ENCODE peak calls at places on chromosome 12, in six cellular contexts. O, A, N, L, G and S are unnamed samples.

GRCh38 chr12:99704036-99704435 is 56.5 kb downstream of the GARIN6 start:
- DNase-seq in A (no peak), G (no peak), L (no peak), N (no peak), O (no peak), S (no peak)

GRCh38 chr12:50174971-50175715 is 8.0 kb upstream of the CERS5 start:
- DNase-seq in N (no peak), A (peak), L (peak), G (peak), O (peak), S (no peak)

GRCh38 chr12:82873309-82873708 is 186.6 kb downstream of the TMTC2 start:
- DNase-seq in G (no peak), O (no peak), L (no peak), A (no peak), N (no peak), S (no peak)

GRCh38 chr12:129887047-129887568 is 16.7 kb downstream of the TMEM132D start:
- DNase-seq in G (peak), A (no peak), N (no peak), L (no peak), O (no peak), S (no peak)

GRCh38 chr12:105696-106095 is 39.1 kb downstream of the IQSEC3 start:
- DNase-seq in L (no peak), G (no peak), O (no peak), N (no peak), A (no peak), S (no peak)

GRCh38 chr12:69639400-69640016 is 28.8 kb upstream of the LRRC10 start:
- DNase-seq in N (peak), L (peak), G (peak), A (peak), O (peak), S (no peak)

GRCh38 chr12:63995512-63995911 is 151.0 kb downstream of the SRGAP1 start:
- DNase-seq in O (no peak), L (no peak), N (no peak), A (no peak), G (peak), S (no peak)

GRCh38 chr12:4421590-4422031 is 24.0 kb downstream of the FGF6 start:
- DNase-seq in N (no peak), O (peak), A (peak), L (peak), G (peak), S (no peak)

GRCh38 chr12:56713345-56713744 is 11.8 kb downstream of the NACA start:
- DNase-seq in G (peak), A (no peak), N (no peak), L (no peak), O (no peak), S (no peak)

GRCh38 chr12:6384499-6385436 is 806 bp downstream of the LTBR start:
- DNase-seq in A (no peak), L (no peak), N (peak), G (no peak), O (no peak), S (no peak)

GRCh38 chr12:1630081-1630826 is 1.2 kb downstream of the WNT5B start:
- DNase-seq in N (peak), A (no peak), L (no peak), O (no peak), G (no peak), S (no peak)

GRCh38 chr12:109760930-109761630 is 47.5 kb downstream of the FAM222A start:
- DNase-seq in O (no peak), L (no peak), A (no peak), G (no peak), N (peak), S (no peak)

GRCh38 chr12:6936642-6937480 is 6.8 kb upstream of the RNU7-1 start:
- DNase-seq in O (no peak), A (no peak), N (peak), G (no peak), L (no peak), S (no peak)

GRCh38 chr12:46487567-46488131 is 115.1 kb upstream of the SLC38A2 start:
- DNase-seq in L (no peak), A (no peak), O (no peak), N (no peak), G (no peak), S (no peak)

GRCh38 chr12:107125833-107126232 is 32.5 kb upstream of the CRY1 start:
- DNase-seq in N (no peak), A (no peak), G (no peak), O (no peak), L (no peak), S (no peak)

GRCh38 chr12:124457287-124458219 is 109.9 kb downstream of the NCOR2 start:
- DNase-seq in N (peak), L (peak), G (no peak), A (peak), O (no peak), S (peak)

GRCh38 chr12:72677187-72677586 is 405.0 kb downstream of the TRHDE start:
- DNase-seq in A (no peak), O (no peak), L (no peak), G (no peak), N (no peak), S (peak)

GRCh38 chr12:112148031-112148513 is 22.7 kb downstream of the TRAFD1 start:
- DNase-seq in N (no peak), L (no peak), G (peak), A (peak), O (no peak), S (peak)

GRCh38 chr12:43291516-43291915 is 260.5 kb downstream of the ADAMTS20 start:
- DNase-seq in O (no peak), L (no peak), G (peak), N (no peak), A (peak), S (no peak)

GRCh38 chr12:111482464-111482863 is 76.7 kb downstream of the SH2B3 start:
- DNase-seq in G (no peak), O (no peak), A (no peak), L (no peak), N (no peak), S (no peak)

GRCh38 chr12:26331960-26332359 is 136.6 kb downstream of the SSPN start:
- DNase-seq in A (no peak), G (no peak), O (no peak), L (no peak), N (no peak), S (no peak)

GRCh38 chr12:22276313-22276712 is 58.2 kb downstream of the ST8SIA1 start:
- DNase-seq in O (no peak), L (no peak), G (no peak), N (no peak), A (no peak), S (no peak)
- H3K4me3 ChIP-seq in O (no peak), L (no peak), G (no peak), N (no peak), A (no peak), S (no peak)

GRCh38 chr12:65986047-65986446 is 144.5 kb downstream of the LLPH start:
- DNase-seq in L (no peak), G (no peak), O (no peak), A (no peak), N (no peak), S (no peak)
- TF ChIP-seq CTCF in L (no peak), G (no peak), O (peak), A (no peak), N (no peak), S (no peak)

DNA sequence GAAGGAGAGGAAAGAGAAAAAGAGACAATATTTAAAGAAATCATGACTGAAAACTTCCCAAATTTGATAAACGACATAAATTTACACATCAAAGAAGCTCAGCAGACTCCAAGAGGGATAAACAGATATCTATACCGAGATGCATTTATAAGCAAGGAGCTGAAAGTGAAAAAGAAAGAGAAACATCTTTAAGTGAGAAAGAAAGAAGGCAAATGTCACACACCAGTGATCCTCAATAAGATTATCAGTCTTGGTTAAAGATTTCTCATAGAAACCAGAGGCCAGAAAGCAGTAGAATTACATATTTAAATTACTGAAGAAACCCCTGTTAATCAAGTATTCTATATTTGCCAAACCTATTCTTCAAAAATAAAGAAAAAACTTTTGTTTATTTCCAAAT is 424.2 kb downstream of the SLC16A7 start:
- DNase-seq in O (no peak), G (no peak), L (no peak), N (no peak), A (no peak), S (no peak)
- H3K4me3 ChIP-seq in O (no peak), G (no peak), L (no peak), N (no peak), A (no peak), S (no peak)

DNA sequence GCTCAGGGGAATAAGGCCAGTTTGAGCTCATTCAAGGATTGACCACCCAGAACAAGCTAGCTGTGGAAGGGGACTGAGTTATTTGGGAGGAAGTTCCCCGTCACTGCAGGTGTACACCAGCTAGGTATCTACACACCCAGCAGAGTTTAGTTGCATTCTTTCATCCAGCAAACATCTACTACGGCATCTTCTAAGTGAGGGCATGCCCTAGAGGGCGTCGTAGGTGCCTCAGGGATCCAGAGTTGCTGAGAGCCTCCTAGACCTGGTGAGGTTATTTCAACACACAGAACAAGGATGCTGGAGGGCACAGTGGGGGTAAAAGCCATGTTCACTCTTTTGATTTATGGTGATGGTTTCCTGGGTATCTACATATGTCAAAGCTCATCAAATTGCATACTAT is 149.6 kb downstream of the KSR2 start:
- DNase-seq in N (no peak), O (no peak), L (no peak), A (no peak), G (no peak), S (no peak)
- TF ChIP-seq CTCF in N (no peak), O (no peak), L (no peak), A (no peak), G (no peak), S (no peak)

GRCh38 chr12:122063691-122064033 is 14.9 kb upstream of the MLXIP start:
- DNase-seq in A (no peak), N (peak), O (no peak), G (no peak), L (no peak), S (no peak)
- H3K4me3 ChIP-seq in A (no peak), N (no peak), O (peak), G (no peak), L (no peak), S (no peak)

GRCh38 chr12:105466231-105466900 is 135.9 kb downstream of the C12orf75 start:
- DNase-seq in G (no peak), A (no peak), L (no peak), N (no peak), O (no peak), S (no peak)
- TF ChIP-seq CTCF in G (no peak), A (no peak), L (no peak), N (no peak), O (no peak), S (no peak)

DNA sequence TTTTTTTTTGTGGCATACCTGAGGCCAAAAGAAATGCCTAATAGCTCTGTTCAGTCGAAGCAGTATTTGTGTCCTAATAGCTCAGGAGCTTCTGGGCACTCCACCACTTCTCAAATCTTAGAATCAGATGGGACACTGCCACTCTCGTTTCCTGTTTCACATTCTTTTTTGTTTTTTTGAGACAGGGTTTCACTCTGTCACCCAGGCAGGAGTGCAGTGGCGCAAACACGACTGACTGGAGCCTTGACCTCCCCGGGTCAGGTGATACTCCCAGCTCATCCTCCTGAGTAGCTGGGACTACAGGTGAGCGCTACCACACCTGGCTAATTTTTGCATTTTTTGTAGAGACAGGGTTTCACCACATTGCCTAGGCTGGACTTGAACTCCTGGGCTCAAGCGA is 52.7 kb downstream of the SPPL3 start:
- DNase-seq in O (no peak), A (no peak), L (no peak), G (no peak), N (no peak), S (no peak)
- H3K4me3 ChIP-seq in O (no peak), A (no peak), L (no peak), G (no peak), N (no peak), S (no peak)

GRCh38 chr12:121805800-121806555 is 2.2 kb downstream of the SETD1B start:
- DNase-seq in A (no peak), O (no peak), L (no peak), G (no peak), N (no peak), S (no peak)
- TF ChIP-seq CTCF in A (no peak), O (no peak), L (no peak), G (no peak), N (no peak), S (no peak)

DNA sequence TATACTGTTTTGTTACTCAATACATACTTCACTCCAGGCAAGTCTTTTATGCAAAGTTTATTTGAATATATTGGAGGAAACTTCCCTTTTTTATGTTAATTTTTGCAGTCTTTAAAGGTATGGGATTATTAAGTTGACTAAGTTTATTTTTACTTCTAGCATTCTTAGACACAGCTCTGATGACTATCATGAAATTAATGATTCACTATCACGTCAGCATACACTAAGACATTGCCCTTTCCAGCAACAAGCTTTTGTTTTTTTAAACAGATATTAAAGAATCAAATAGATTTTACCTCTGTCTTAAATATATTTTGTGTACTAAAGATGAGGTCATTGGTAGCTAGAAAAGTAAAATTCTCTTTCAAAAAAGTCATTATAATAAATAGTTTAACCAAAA is 52.1 kb downstream of the DERA start:
- DNase-seq in L (no peak), N (no peak), G (peak), O (no peak), A (peak), S (no peak)
- H3K4me3 ChIP-seq in L (no peak), N (no peak), G (no peak), O (no peak), A (no peak), S (no peak)